ENCODE peak calls at places on chromosome 20, in nine cellular contexts. J, M, T, G, B, A, S, V and O are unnamed samples.

GRCh38 chr20:43800186-43800585 is 73.4 kb upstream of the GTSF1L start:
- DNase-seq in J (no peak), M (no peak), T (no peak), G (no peak), B (no peak), A (no peak), S (no peak), V (no peak), O (no peak)

GRCh38 chr20:54497931-54498718 is 22.7 kb downstream of the DOK5 start:
- DNase-seq in J (no peak), M (no peak), T (no peak), G (no peak), B (no peak), A (no peak), S (no peak), V (no peak), O (no peak)

GRCh38 chr20:45407067-45407745 is 883 bp upstream of the DBNDD2 start:
- DNase-seq in J (no peak), M (peak; percentile 85), T (peak; percentile 28), G (no peak), B (peak; percentile 48), A (peak; percentile 61), S (peak; percentile 52), V (no peak), O (no peak)

GRCh38 chr20:24692429-24693190 is 223.2 kb downstream of the SYNDIG1 start:
- DNase-seq in J (no peak), M (no peak), T (no peak), G (peak; percentile 37), B (no peak), A (no peak), S (peak; percentile 17), V (no peak), O (no peak)

GRCh38 chr20:21498646-21499045 is 15.2 kb downstream of the NKX2-2 start:
- DNase-seq in J (no peak), M (peak; percentile 46), T (no peak), G (no peak), B (no peak), A (no peak), S (no peak), V (no peak), O (no peak)

GRCh38 chr20:30922129-30922528 is 335.3 kb upstream of the DEFB115 start:
- DNase-seq in J (no peak), M (peak; percentile 66), T (no peak), G (no peak), B (no peak), A (no peak), S (no peak), V (no peak), O (no peak)

GRCh38 chr20:1267161-1267560 is 1.1 kb downstream of the SNPH start:
- DNase-seq in J (no peak), M (no peak), T (no peak), G (peak; percentile 58), B (no peak), A (no peak), S (no peak), V (no peak), O (no peak)

GRCh38 chr20:2751868-2752630 is 48.4 kb downstream of the CPXM1 start:
- DNase-seq in J (no peak), M (peak; percentile 83), T (no peak), G (peak; percentile 60), B (peak; percentile 64), A (no peak), S (no peak), V (no peak), O (no peak)

GRCh38 chr20:11204926-11205768 is 531.3 kb upstream of the JAG1 start:
- DNase-seq in J (peak; percentile 66), M (no peak), T (peak; percentile 48), G (peak; percentile 55), B (peak; percentile 51), A (peak; percentile 30), S (peak; percentile 69), V (no peak), O (no peak)

GRCh38 chr20:33684533-33685327 is 1.5 kb downstream of the E2F1 start:
- DNase-seq in J (no peak), M (no peak), T (no peak), G (no peak), B (peak; percentile 48), A (no peak), S (peak; percentile 72), V (no peak), O (no peak)

GRCh38 chr20:48282591-48283228 is 497.4 kb upstream of the SULF2 start:
- DNase-seq in J (no peak), M (no peak), T (no peak), G (no peak), B (no peak), A (no peak), S (no peak), V (no peak), O (no peak)

GRCh38 chr20:57710841-57711240 is 1.0 kb upstream of the PMEPA1 start:
- DNase-seq in J (no peak), M (no peak), T (no peak), G (no peak), B (no peak), A (no peak), S (no peak), V (no peak), O (no peak)

GRCh38 chr20:57707320-57707719 is 2.5 kb downstream of the PMEPA1 start:
- DNase-seq in J (no peak), M (no peak), T (no peak), G (no peak), B (no peak), A (no peak), S (no peak), V (no peak), O (no peak)

GRCh38 chr20:57707849-57708693 is 1.7 kb downstream of the PMEPA1 start:
- DNase-seq in J (no peak), M (no peak), T (no peak), G (no peak), B (no peak), A (no peak), S (no peak), V (no peak), O (no peak)

GRCh38 chr20:57709823-57710799 is at the start of gene PMEPA1:
- DNase-seq in J (peak; percentile 93), M (peak; percentile 94), T (peak; percentile 96), G (peak; percentile 94), B (peak; percentile 97), A (peak; percentile 96), S (peak; percentile 96), V (peak; percentile 66), O (peak; percentile 84)

GRCh38 chr20:57708694-57709673 is 831 bp downstream of the PMEPA1 start:
- DNase-seq in J (no peak), M (no peak), T (no peak), G (no peak), B (peak; percentile 54), A (peak; percentile 46), S (no peak), V (no peak), O (no peak)
- TF ChIP-seq CTCF in J (no peak), M (no peak), T (no peak), G (no peak), B (no peak), A (no peak), S (no peak), V (no peak), O (no peak)

GRCh38 chr20:6819599-6819998 is 52.1 kb downstream of the BMP2 start:
- DNase-seq in J (no peak), M (no peak), T (no peak), G (no peak), B (no peak), A (no peak), S (no peak), V (no peak), O (no peak)
- TF ChIP-seq CTCF in J (no peak), M (no peak), T (peak; percentile 9), G (no peak), B (no peak), A (no peak), S (peak; percentile 40), V (no peak), O (peak; percentile 39)

GRCh38 chr20:58824843-58825242 is 25.9 kb downstream of the GNAS-AS1 start:
- DNase-seq in J (no peak), M (no peak), T (no peak), G (no peak), B (no peak), A (no peak), S (no peak), V (no peak), O (no peak)
- TF ChIP-seq CTCF in J (no peak), M (no peak), T (no peak), G (no peak), B (no peak), A (no peak), S (no peak), V (no peak), O (no peak)

DNA sequence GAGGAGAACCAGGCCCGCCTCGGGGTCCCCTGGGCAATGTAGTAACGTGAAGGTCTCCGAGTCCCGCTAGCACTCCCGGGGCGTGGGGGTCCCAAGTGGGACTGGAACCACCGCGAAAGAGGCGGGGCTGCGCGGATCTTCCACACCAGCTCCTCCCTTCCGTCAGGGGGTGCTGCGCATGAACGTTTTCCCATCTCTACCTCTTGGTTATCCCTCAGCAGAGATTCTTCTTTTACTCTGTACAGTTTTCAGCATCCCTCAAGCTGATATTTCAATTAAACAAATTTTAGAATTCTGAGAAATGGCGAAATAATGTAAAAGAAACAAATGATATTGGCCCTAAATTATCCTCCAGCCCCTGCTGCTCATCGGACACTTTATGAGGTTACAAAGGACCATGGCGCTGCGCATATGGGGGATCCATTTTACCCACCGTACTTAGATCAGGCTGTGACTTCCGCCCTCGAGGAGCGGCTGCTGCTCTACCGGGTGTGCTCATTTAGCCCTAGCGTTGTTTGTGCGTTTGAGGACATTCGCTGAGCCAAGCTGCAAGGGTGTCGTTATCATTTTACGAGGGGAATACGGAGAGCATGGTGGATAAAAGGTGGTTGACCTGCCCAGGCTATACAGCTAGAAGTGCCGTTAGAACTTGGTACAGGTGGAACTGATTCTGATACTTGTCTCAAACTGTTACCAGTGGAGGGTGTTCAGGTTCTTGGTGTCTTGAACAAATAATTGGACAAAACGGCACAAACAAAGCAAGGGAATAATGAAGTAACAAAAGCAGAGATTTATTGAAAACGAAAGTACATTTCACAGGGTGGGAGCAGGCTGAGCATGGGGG is 75.2 kb upstream of the CHD6 start:
- DNase-seq in J (peak; percentile 80), M (peak; percentile 87), T (peak; percentile 85), G (peak; percentile 65), B (peak; percentile 74), A (peak; percentile 76), S (peak; percentile 85), V (peak; percentile 31), O (peak; percentile 53)
- TF ChIP-seq CTCF in J (peak; percentile 1), M (peak; percentile 7), T (peak; percentile 59), G (peak; percentile 44), B (peak; percentile 24), A (peak; percentile 61), S (peak; percentile 72), V (peak; percentile 65), O (peak; percentile 41)

DNA sequence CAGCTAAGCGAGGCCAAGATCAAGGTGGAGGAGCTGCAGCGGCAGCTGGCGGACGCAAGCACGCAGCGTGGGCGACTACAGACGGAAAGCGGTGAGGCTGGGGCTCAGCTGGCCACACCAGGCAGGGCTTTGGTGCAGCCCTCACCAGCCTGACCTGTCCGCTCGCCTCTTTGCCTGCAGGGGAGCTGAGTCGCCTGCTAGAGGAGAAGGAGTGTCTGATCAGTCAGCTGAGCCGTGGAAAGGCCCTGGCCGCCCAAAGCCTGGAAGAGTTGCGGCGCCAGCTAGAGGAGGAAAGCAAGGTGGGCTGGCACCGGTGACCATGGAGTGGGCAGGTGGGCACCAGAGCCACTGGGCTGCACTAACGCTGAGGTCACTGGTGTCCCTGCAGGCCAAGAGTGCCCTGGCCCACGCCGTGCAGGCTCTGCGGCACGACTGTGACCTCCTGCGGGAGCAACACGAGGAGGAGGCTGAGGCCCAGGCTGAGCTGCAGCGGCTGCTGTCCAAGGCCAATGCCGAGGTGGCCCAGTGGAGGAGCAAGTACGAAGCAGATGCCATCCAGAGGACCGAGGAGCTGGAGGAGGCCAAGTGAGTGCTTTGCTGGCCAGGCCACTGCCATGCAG is 42.8 kb downstream of the MYH7B start:
- DNase-seq in J (no peak), M (peak; percentile 64), T (no peak), G (peak; percentile 66), B (no peak), A (no peak), S (peak; percentile 76), V (no peak), O (no peak)
- TF ChIP-seq CTCF in J (no peak), M (no peak), T (no peak), G (peak; percentile 72), B (no peak), A (no peak), S (peak; percentile 60), V (no peak), O (no peak)